ENCODE peak calls at places on chromosomes 5 and 9, in six cellular contexts. E is uterus, W is endodermal cell, A is erythroblast, V is anterior cingulate cortex, B is stomach. L is an unnamed sample.

GRCh38 chr5:59789894-59790293 is 103.6 kb downstream of the PDE4D start:
- DNase-seq in E (no peak), W (no peak), A (no peak), V (no peak), B (no peak), L (no peak)

GRCh38 chr5:96582343-96582742 is 79.8 kb upstream of the CAST start:
- DNase-seq in E (no peak), W (no peak), A (no peak), V (no peak), B (no peak), L (no peak)

GRCh38 chr9:84170521-84171141 is 169.9 kb downstream of the SLC28A3 start:
- DNase-seq in E (peak), W (peak), A (no peak), V (no peak), B (peak), L (peak)

GRCh38 chr9:136853596-136854112 is 1.5 kb downstream of the MAMDC4 start:
- DNase-seq in E (no peak), W (peak), A (no peak), V (no peak), B (no peak), L (no peak)

GRCh38 chr5:77985247-77985646 is 209.1 kb upstream of the TBCA start:
- DNase-seq in E (no peak), W (peak), A (no peak), V (no peak), B (no peak), L (no peak)

GRCh38 chr9:89483592-89484474 is 14.1 kb downstream of the SEMA4D start:
- DNase-seq in E (no peak), W (no peak), A (peak), V (no peak), B (peak), L (peak)

GRCh38 chr9:98158071-98158791 is 34.2 kb downstream of the CORO2A start:
- DNase-seq in E (no peak), W (no peak), A (no peak), V (no peak), B (peak), L (peak)

GRCh38 chr5:82413302-82414042 is 135.3 kb upstream of the RPS23 start:
- DNase-seq in E (no peak), W (no peak), A (no peak), V (no peak), B (no peak), L (no peak)

GRCh38 chr5:2019716-2020115 is 137.0 kb upstream of the IRX4 start:
- DNase-seq in E (no peak), W (peak), A (no peak), V (no peak), B (no peak), L (no peak)

GRCh38 chr5:88926774-88927173 is 43.8 kb upstream of the MEF2C start:
- DNase-seq in E (no peak), W (no peak), A (no peak), V (no peak), B (no peak), L (no peak)

GRCh38 chr9:23153058-23153457 is 673.0 kb downstream of the ELAVL2 start:
- DNase-seq in E (no peak), W (peak), A (peak), V (no peak), B (no peak), L (no peak)

GRCh38 chr5:52605992-52606321 is 181.8 kb upstream of the ITGA1 start:
- DNase-seq in E (no peak), W (no peak), A (no peak), V (no peak), B (no peak), L (no peak)

GRCh38 chr5:107426209-107426608 is 244.5 kb downstream of the EFNA5 start:
- DNase-seq in E (no peak), W (no peak), A (no peak), V (no peak), B (no peak), L (no peak)

GRCh38 chr5:120073722-120074121 is 390.4 kb upstream of the PRR16 start:
- DNase-seq in E (no peak), W (no peak), A (no peak), V (no peak), B (no peak), L (no peak)

GRCh38 chr9:133701321-133701980 is 36.7 kb downstream of the SARDH start:
- DNase-seq in E (no peak), W (no peak), A (no peak), V (peak), B (no peak), L (no peak)

GRCh38 chr9:133943781-133944745 is 48.1 kb downstream of the VAV2 start:
- DNase-seq in E (no peak), W (no peak), A (no peak), V (no peak), B (no peak), L (no peak)

GRCh38 chr9:126650830-126651341 is 37.2 kb downstream of the LMX1B start:
- DNase-seq in E (no peak), W (no peak), A (no peak), V (no peak), B (no peak), L (no peak)